ENCODE peak calls at places on chromosomes 4 and X, in ten cellular contexts. One of them, this sample, is unnamed.

GRCh38 chr4:20084488-20084887 is 167.2 kb upstream of the SLIT2 start:
- DNase-seq in suprapubic skin: no peak
- DNase-seq in upper lobe of right lung: no peak
- DNase-seq in CD8-positive, alpha-beta T cell: no peak
- DNase-seq in right lobe of liver: no peak
- DNase-seq in epithelial cell of esophagus: no peak
- DNase-seq in AG04450: no peak
- DNase-seq in endothelial cell: no peak
- DNase-seq in body of pancreas: no peak
- DNase-seq in GM06990: no peak
- DNase-seq in this sample: no peak

GRCh38 chr4:10456270-10457254 is 664 bp downstream of the ZNF518B start:
- DNase-seq in upper lobe of right lung: peak; percentile 77
- DNase-seq in endothelial cell: peak; percentile 53
- DNase-seq in AG04450: no peak
- DNase-seq in GM06990: peak; percentile 66
- DNase-seq in CD8-positive, alpha-beta T cell: peak; percentile 53
- DNase-seq in suprapubic skin: peak; percentile 65
- DNase-seq in epithelial cell of esophagus: peak; percentile 65
- DNase-seq in body of pancreas: peak; percentile 37
- DNase-seq in right lobe of liver: peak; percentile 50
- DNase-seq in this sample: peak; percentile 84

GRCh38 chrX:30085571-30085970 is 129.8 kb upstream of the MAGEB2 start:
- DNase-seq in suprapubic skin: no peak
- DNase-seq in epithelial cell of esophagus: no peak
- DNase-seq in right lobe of liver: no peak
- DNase-seq in AG04450: no peak
- DNase-seq in endothelial cell: no peak
- DNase-seq in upper lobe of right lung: no peak
- DNase-seq in body of pancreas: no peak
- DNase-seq in GM06990: no peak
- DNase-seq in CD8-positive, alpha-beta T cell: no peak
- DNase-seq in this sample: no peak

GRCh38 chrX:15336023-15336413 is 695 bp upstream of the PIGA start:
- DNase-seq in endothelial cell: peak; percentile 4
- DNase-seq in upper lobe of right lung: no peak
- DNase-seq in epithelial cell of esophagus: peak; percentile 87
- DNase-seq in CD8-positive, alpha-beta T cell: peak; percentile 72
- DNase-seq in GM06990: no peak
- DNase-seq in body of pancreas: peak; percentile 42
- DNase-seq in AG04450: peak; percentile 11
- DNase-seq in suprapubic skin: no peak
- DNase-seq in right lobe of liver: no peak
- DNase-seq in this sample: no peak

GRCh38 chrX:38293741-38294140 is 33.6 kb downstream of the RPGR start:
- DNase-seq in suprapubic skin: no peak
- DNase-seq in right lobe of liver: no peak
- DNase-seq in epithelial cell of esophagus: no peak
- DNase-seq in GM06990: no peak
- DNase-seq in endothelial cell: no peak
- DNase-seq in upper lobe of right lung: no peak
- DNase-seq in body of pancreas: no peak
- DNase-seq in CD8-positive, alpha-beta T cell: no peak
- DNase-seq in AG04450: no peak
- DNase-seq in this sample: no peak

GRCh38 chr4:182929296-182929695 is 12.1 kb upstream of the DCTD start:
- DNase-seq in right lobe of liver: no peak
- DNase-seq in body of pancreas: no peak
- DNase-seq in suprapubic skin: no peak
- DNase-seq in AG04450: peak; percentile 90
- DNase-seq in epithelial cell of esophagus: peak; percentile 76
- DNase-seq in CD8-positive, alpha-beta T cell: no peak
- DNase-seq in endothelial cell: no peak
- DNase-seq in GM06990: no peak
- DNase-seq in upper lobe of right lung: no peak
- DNase-seq in this sample: no peak

GRCh38 chr4:149584703-149585102 is 230.9 kb downstream of the IQCM start:
- DNase-seq in CD8-positive, alpha-beta T cell: no peak
- DNase-seq in body of pancreas: no peak
- DNase-seq in AG04450: no peak
- DNase-seq in suprapubic skin: no peak
- DNase-seq in right lobe of liver: no peak
- DNase-seq in upper lobe of right lung: no peak
- DNase-seq in epithelial cell of esophagus: no peak
- DNase-seq in endothelial cell: no peak
- DNase-seq in GM06990: no peak
- DNase-seq in this sample: no peak

GRCh38 chr4:85407546-85407945 is 67.4 kb upstream of the ARHGAP24 start:
- DNase-seq in suprapubic skin: no peak
- DNase-seq in upper lobe of right lung: no peak
- DNase-seq in GM06990: no peak
- DNase-seq in right lobe of liver: no peak
- DNase-seq in CD8-positive, alpha-beta T cell: no peak
- DNase-seq in AG04450: no peak
- DNase-seq in body of pancreas: no peak
- DNase-seq in endothelial cell: no peak
- DNase-seq in epithelial cell of esophagus: no peak
- DNase-seq in this sample: no peak

GRCh38 chr4:20422398-20422797 is 170.7 kb downstream of the SLIT2 start:
- DNase-seq in epithelial cell of esophagus: peak; percentile 78
- DNase-seq in suprapubic skin: no peak
- DNase-seq in endothelial cell: peak; percentile 69
- DNase-seq in right lobe of liver: peak; percentile 17
- DNase-seq in body of pancreas: peak; percentile 55
- DNase-seq in upper lobe of right lung: no peak
- DNase-seq in AG04450: no peak
- DNase-seq in GM06990: no peak
- DNase-seq in CD8-positive, alpha-beta T cell: no peak
- DNase-seq in this sample: no peak

GRCh38 chr4:148315049-148315448 is 127.2 kb downstream of the NR3C2 start:
- DNase-seq in GM06990: no peak
- DNase-seq in suprapubic skin: no peak
- DNase-seq in AG04450: no peak
- DNase-seq in right lobe of liver: no peak
- DNase-seq in upper lobe of right lung: no peak
- DNase-seq in endothelial cell: no peak
- DNase-seq in CD8-positive, alpha-beta T cell: no peak
- DNase-seq in body of pancreas: no peak
- DNase-seq in epithelial cell of esophagus: no peak
- DNase-seq in this sample: no peak

GRCh38 chrX:12548341-12548740 is 242.9 kb upstream of the PRPS2 start:
- DNase-seq in AG04450: no peak
- DNase-seq in suprapubic skin: no peak
- DNase-seq in GM06990: no peak
- DNase-seq in endothelial cell: no peak
- DNase-seq in body of pancreas: no peak
- DNase-seq in upper lobe of right lung: no peak
- DNase-seq in epithelial cell of esophagus: no peak
- DNase-seq in right lobe of liver: no peak
- DNase-seq in CD8-positive, alpha-beta T cell: no peak
- DNase-seq in this sample: no peak

GRCh38 chrX:26442340-26442739 is 226.4 kb downstream of the MAGEB5 start:
- DNase-seq in GM06990: no peak
- DNase-seq in endothelial cell: peak; percentile 5
- DNase-seq in CD8-positive, alpha-beta T cell: no peak
- DNase-seq in upper lobe of right lung: no peak
- DNase-seq in right lobe of liver: no peak
- DNase-seq in body of pancreas: peak; percentile 31
- DNase-seq in suprapubic skin: no peak
- DNase-seq in AG04450: no peak
- DNase-seq in epithelial cell of esophagus: peak; percentile 18
- DNase-seq in this sample: no peak

GRCh38 chr4:38783109-38783460 is 295 bp upstream of the TLR10 start:
- DNase-seq in epithelial cell of esophagus: no peak
- DNase-seq in AG04450: no peak
- DNase-seq in upper lobe of right lung: no peak
- DNase-seq in CD8-positive, alpha-beta T cell: no peak
- DNase-seq in body of pancreas: no peak
- DNase-seq in endothelial cell: no peak
- DNase-seq in right lobe of liver: peak; percentile 10
- DNase-seq in suprapubic skin: no peak
- DNase-seq in GM06990: no peak
- DNase-seq in this sample: no peak
- TF ChIP-seq CTCF in epithelial cell of esophagus: no peak
- TF ChIP-seq CTCF in AG04450: no peak
- TF ChIP-seq CTCF in upper lobe of right lung: no peak
- TF ChIP-seq CTCF in CD8-positive, alpha-beta T cell: peak; percentile 40
- TF ChIP-seq CTCF in body of pancreas: no peak
- TF ChIP-seq CTCF in endothelial cell: no peak
- TF ChIP-seq CTCF in right lobe of liver: no peak
- TF ChIP-seq CTCF in suprapubic skin: peak; percentile 11
- TF ChIP-seq CTCF in GM06990: no peak
- TF ChIP-seq CTCF in this sample: no peak

GRCh38 chr4:46844325-46844917 is 64.6 kb downstream of the COX7B2 start:
- DNase-seq in GM06990: peak; percentile 13
- DNase-seq in AG04450: peak; percentile 15
- DNase-seq in right lobe of liver: no peak
- DNase-seq in body of pancreas: peak; percentile 64
- DNase-seq in suprapubic skin: no peak
- DNase-seq in epithelial cell of esophagus: peak; percentile 56
- DNase-seq in CD8-positive, alpha-beta T cell: peak; percentile 31
- DNase-seq in endothelial cell: peak; percentile 59
- DNase-seq in upper lobe of right lung: no peak
- DNase-seq in this sample: peak; percentile 13
- TF ChIP-seq CTCF in GM06990: peak; percentile 71
- TF ChIP-seq CTCF in AG04450: peak; percentile 74
- TF ChIP-seq CTCF in right lobe of liver: peak; percentile 66
- TF ChIP-seq CTCF in body of pancreas: peak; percentile 68
- TF ChIP-seq CTCF in suprapubic skin: peak; percentile 27
- TF ChIP-seq CTCF in epithelial cell of esophagus: peak; percentile 62
- TF ChIP-seq CTCF in CD8-positive, alpha-beta T cell: peak; percentile 66
- TF ChIP-seq CTCF in endothelial cell: peak; percentile 88
- TF ChIP-seq CTCF in upper lobe of right lung: peak; percentile 59
- TF ChIP-seq CTCF in this sample: peak; percentile 15

GRCh38 chrX:54540289-54540688 is 10.3 kb downstream of the GNL3L start:
- DNase-seq in epithelial cell of esophagus: no peak
- DNase-seq in body of pancreas: no peak
- DNase-seq in suprapubic skin: no peak
- DNase-seq in GM06990: no peak
- DNase-seq in CD8-positive, alpha-beta T cell: no peak
- DNase-seq in right lobe of liver: no peak
- DNase-seq in upper lobe of right lung: no peak
- DNase-seq in AG04450: peak; percentile 20
- DNase-seq in endothelial cell: no peak
- DNase-seq in this sample: no peak
- TF ChIP-seq CTCF in epithelial cell of esophagus: no peak
- TF ChIP-seq CTCF in body of pancreas: no peak
- TF ChIP-seq CTCF in suprapubic skin: no peak
- TF ChIP-seq CTCF in GM06990: no peak
- TF ChIP-seq CTCF in CD8-positive, alpha-beta T cell: no peak
- TF ChIP-seq CTCF in right lobe of liver: no peak
- TF ChIP-seq CTCF in upper lobe of right lung: no peak
- TF ChIP-seq CTCF in AG04450: peak; percentile 29
- TF ChIP-seq CTCF in endothelial cell: no peak
- TF ChIP-seq CTCF in this sample: no peak

DNA sequence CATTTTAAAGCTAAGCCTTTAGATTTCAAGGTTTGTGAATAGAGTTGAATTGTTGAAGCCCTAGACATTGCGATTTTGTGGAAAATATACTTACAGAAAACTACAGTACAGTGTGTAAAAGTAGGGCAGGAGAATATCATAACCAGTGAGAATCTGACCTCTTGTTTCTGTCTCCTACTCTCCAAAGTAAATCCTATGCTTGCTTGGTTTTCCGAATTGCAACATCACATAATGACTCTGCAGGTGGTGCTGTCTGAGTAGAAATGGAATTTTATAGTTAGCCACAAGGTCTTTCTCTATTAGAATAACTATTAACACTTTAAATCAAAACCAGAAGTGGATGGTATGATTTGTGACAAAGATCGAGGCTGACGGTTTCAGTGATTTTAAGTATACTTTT is 505.6 kb downstream of the RAPGEF2 start:
- DNase-seq in epithelial cell of esophagus: peak; percentile 41
- DNase-seq in upper lobe of right lung: no peak
- DNase-seq in AG04450: no peak
- DNase-seq in suprapubic skin: no peak
- DNase-seq in endothelial cell: no peak
- DNase-seq in body of pancreas: no peak
- DNase-seq in right lobe of liver: no peak
- DNase-seq in GM06990: no peak
- DNase-seq in CD8-positive, alpha-beta T cell: no peak
- DNase-seq in this sample: no peak
- TF ChIP-seq CTCF in epithelial cell of esophagus: peak; percentile 31
- TF ChIP-seq CTCF in upper lobe of right lung: no peak
- TF ChIP-seq CTCF in AG04450: no peak
- TF ChIP-seq CTCF in suprapubic skin: no peak
- TF ChIP-seq CTCF in endothelial cell: no peak
- TF ChIP-seq CTCF in body of pancreas: peak; percentile 17
- TF ChIP-seq CTCF in right lobe of liver: no peak
- TF ChIP-seq CTCF in GM06990: no peak
- TF ChIP-seq CTCF in CD8-positive, alpha-beta T cell: no peak
- TF ChIP-seq CTCF in this sample: no peak

GRCh38 chr4:155539746-155540145 is 126.9 kb upstream of the GUCY1A1 start:
- DNase-seq in GM06990: no peak
- DNase-seq in suprapubic skin: no peak
- DNase-seq in upper lobe of right lung: no peak
- DNase-seq in AG04450: no peak
- DNase-seq in body of pancreas: no peak
- DNase-seq in endothelial cell: no peak
- DNase-seq in epithelial cell of esophagus: peak; percentile 21
- DNase-seq in right lobe of liver: no peak
- DNase-seq in CD8-positive, alpha-beta T cell: no peak
- DNase-seq in this sample: no peak

GRCh38 chr4:155542415-155542814 is 124.2 kb upstream of the GUCY1A1 start:
- DNase-seq in GM06990: no peak
- DNase-seq in suprapubic skin: no peak
- DNase-seq in epithelial cell of esophagus: no peak
- DNase-seq in right lobe of liver: no peak
- DNase-seq in upper lobe of right lung: no peak
- DNase-seq in AG04450: no peak
- DNase-seq in CD8-positive, alpha-beta T cell: no peak
- DNase-seq in endothelial cell: no peak
- DNase-seq in body of pancreas: no peak
- DNase-seq in this sample: no peak

GRCh38 chr4:155540698-155541097 is 126.0 kb upstream of the GUCY1A1 start:
- DNase-seq in AG04450: no peak
- DNase-seq in upper lobe of right lung: no peak
- DNase-seq in body of pancreas: no peak
- DNase-seq in CD8-positive, alpha-beta T cell: no peak
- DNase-seq in suprapubic skin: no peak
- DNase-seq in endothelial cell: no peak
- DNase-seq in epithelial cell of esophagus: no peak
- DNase-seq in GM06990: no peak
- DNase-seq in right lobe of liver: no peak
- DNase-seq in this sample: no peak

GRCh38 chr4:155543126-155543765 is 123.4 kb upstream of the GUCY1A1 start:
- DNase-seq in epithelial cell of esophagus: peak; percentile 64
- DNase-seq in GM06990: peak; percentile 6
- DNase-seq in suprapubic skin: no peak
- DNase-seq in body of pancreas: no peak
- DNase-seq in AG04450: no peak
- DNase-seq in CD8-positive, alpha-beta T cell: no peak
- DNase-seq in endothelial cell: no peak
- DNase-seq in upper lobe of right lung: no peak
- DNase-seq in right lobe of liver: no peak
- DNase-seq in this sample: peak; percentile 34

GRCh38 chr4:155541716-155542115 is 124.9 kb upstream of the GUCY1A1 start:
- DNase-seq in GM06990: no peak
- DNase-seq in epithelial cell of esophagus: no peak
- DNase-seq in CD8-positive, alpha-beta T cell: no peak
- DNase-seq in body of pancreas: no peak
- DNase-seq in upper lobe of right lung: no peak
- DNase-seq in AG04450: no peak
- DNase-seq in suprapubic skin: no peak
- DNase-seq in right lobe of liver: no peak
- DNase-seq in endothelial cell: no peak
- DNase-seq in this sample: no peak
- TF ChIP-seq CTCF in GM06990: no peak
- TF ChIP-seq CTCF in epithelial cell of esophagus: no peak
- TF ChIP-seq CTCF in CD8-positive, alpha-beta T cell: no peak
- TF ChIP-seq CTCF in body of pancreas: no peak
- TF ChIP-seq CTCF in upper lobe of right lung: no peak
- TF ChIP-seq CTCF in AG04450: no peak
- TF ChIP-seq CTCF in suprapubic skin: no peak
- TF ChIP-seq CTCF in right lobe of liver: no peak
- TF ChIP-seq CTCF in endothelial cell: no peak
- TF ChIP-seq CTCF in this sample: no peak